ENCODE peak calls at places on chromosomes 11 and 22, in eight cellular contexts. G is ELF-1, O is AG04450, R is amygdala, H is RWPE2, J is mesendoderm, V is heart right ventricle, K is T-helper 2 cell. X is an unnamed sample.

GRCh38 chr22:18110194-18110943 is at the start of gene TUBA8:
- DNase-seq in V (no peak), O (no peak), R (no peak), G (peak), H (no peak), J (peak), K (peak), X (peak)

GRCh38 chr11:132064987-132065620 is 694.7 kb downstream of the NTM start:
- DNase-seq in V (no peak), G (no peak), R (no peak), K (no peak), J (no peak), H (peak), O (peak), X (no peak)

GRCh38 chr11:76230392-76230791 is 24.1 kb upstream of the WNT11 start:
- DNase-seq in V (no peak), R (no peak), K (no peak), H (no peak), G (no peak), J (no peak), O (no peak), X (no peak)

GRCh38 chr11:73157141-73158010 is 15.3 kb upstream of the FCHSD2 start:
- DNase-seq in R (no peak), H (no peak), V (peak), G (peak), O (peak), J (no peak), K (no peak), X (peak)

GRCh38 chr11:116422976-116423375 is 349.8 kb downstream of the BUD13 start:
- DNase-seq in J (peak), R (no peak), G (peak), H (no peak), K (no peak), V (no peak), O (no peak), X (peak)

GRCh38 chr11:126048198-126048597 is 14.5 kb downstream of the CDON start:
- DNase-seq in H (no peak), R (no peak), O (no peak), J (no peak), G (no peak), V (no peak), K (no peak), X (no peak)

GRCh38 chr11:78525720-78526119 is 48.9 kb downstream of the NARS2 start:
- DNase-seq in J (no peak), H (no peak), G (no peak), R (no peak), O (no peak), V (no peak), K (no peak), X (no peak)

GRCh38 chr11:89463381-89463780 is 27.8 kb downstream of the NOX4 start:
- DNase-seq in O (no peak), K (no peak), H (no peak), V (no peak), G (no peak), J (no peak), R (no peak), X (no peak)

GRCh38 chr11:112795142-112795815 is 165.9 kb upstream of the NCAM1 start:
- DNase-seq in J (peak), V (no peak), K (peak), O (no peak), H (no peak), R (no peak), G (peak), X (no peak)

GRCh38 chr22:33710326-33710725 is 209.9 kb downstream of the LARGE1 start:
- DNase-seq in G (no peak), H (no peak), O (no peak), R (no peak), V (no peak), J (no peak), K (no peak), X (no peak)

GRCh38 chr11:115869780-115870431 is 365.7 kb upstream of the CADM1 start:
- DNase-seq in H (no peak), O (peak), G (peak), V (no peak), J (peak), R (no peak), K (peak), X (no peak)

GRCh38 chr11:19680824-19681368 is 31.7 kb upstream of the NAV2 start:
- DNase-seq in J (no peak), O (no peak), G (no peak), K (no peak), R (no peak), H (no peak), V (no peak), X (no peak)

GRCh38 chr11:75346912-75347647 is 4.4 kb downstream of the ARRB1 start:
- DNase-seq in J (no peak), H (no peak), R (no peak), K (no peak), G (no peak), O (no peak), V (no peak), X (peak)

GRCh38 chr11:86041975-86042378 is 26.9 kb downstream of the PICALM start:
- DNase-seq in O (peak), H (no peak), K (peak), J (peak), R (no peak), V (peak), G (peak), X (no peak)

GRCh38 chr11:64186205-64187165 is 514 bp downstream of the STIP1 start:
- DNase-seq in G (no peak), V (no peak), J (peak), H (no peak), O (no peak), R (no peak), K (peak), X (no peak)

GRCh38 chr11:68003846-68004550 is at the start of gene UNC93B1:
- DNase-seq in J (peak), R (peak), K (peak), V (peak), H (peak), G (peak), O (no peak), X (peak)

GRCh38 chr11:83456075-83456474 is 169.9 kb upstream of the CCDC90B start:
- DNase-seq in R (no peak), O (no peak), V (no peak), K (no peak), G (peak), H (no peak), J (peak), X (peak)

GRCh38 chr11:10390375-10390774 is 64.7 kb upstream of the AMPD3 start:
- DNase-seq in V (no peak), R (no peak), J (no peak), K (no peak), O (no peak), H (no peak), G (no peak), X (no peak)

GRCh38 chr11:64206457-64207246 is at the start of gene FERMT3:
- DNase-seq in J (no peak), O (no peak), K (peak), R (no peak), V (peak), G (no peak), H (no peak), X (peak)

GRCh38 chr22:19419464-19420178 is 11.9 kb downstream of the HIRA start:
- DNase-seq in O (no peak), H (no peak), V (no peak), G (no peak), J (peak), R (no peak), K (peak), X (no peak)

GRCh38 chr22:47423861-47424820 is 661.7 kb downstream of the TBC1D22A start:
- DNase-seq in G (no peak), R (no peak), V (no peak), K (no peak), J (no peak), H (no peak), O (no peak), X (no peak)

GRCh38 chr22:48428556-48429371 is 1398.9 kb downstream of the BRD1 start:
- DNase-seq in O (no peak), J (peak), V (no peak), H (no peak), R (no peak), K (no peak), G (no peak), X (peak)

GRCh38 chr11:123451183-123451907 is 21.3 kb downstream of the GRAMD1B start:
- DNase-seq in J (no peak), H (no peak), O (no peak), K (peak), G (no peak), V (no peak), R (no peak), X (no peak)

GRCh38 chr11:71998649-71999310 is at the start of gene IL18BP:
- DNase-seq in V (peak), O (no peak), G (no peak), J (no peak), K (peak), H (no peak), R (no peak), X (no peak)

GRCh38 chr11:132312161-132312560 is 941.7 kb downstream of the NTM start:
- DNase-seq in O (peak), R (no peak), H (peak), V (no peak), G (no peak), K (peak), J (no peak), X (no peak)

GRCh38 chr11:86291466-86292262 is 10.4 kb upstream of the HIKESHI start:
- DNase-seq in K (peak), H (no peak), G (peak), V (peak), J (peak), R (no peak), O (no peak), X (no peak)